ENCODE peak calls at places on chromosomes 5 and 9, in four cellular contexts. Z, X, F and K are unnamed samples.
A peak's percentile ranks its signal among the peaks of the same experiment; 100 is the strongest.

GRCh38 chr9:80407220-80407619 is 835.5 kb downstream of the TLE4 start:
- DNase-seq in F (no peak), Z (no peak), X (no peak), K (no peak)

GRCh38 chr5:52690236-52690685 is 97.5 kb upstream of the ITGA1 start:
- DNase-seq in X (no peak), Z (peak; percentile 64), F (no peak), K (no peak)

GRCh38 chr5:170745481-170746061 is 38.0 kb upstream of the GABRP start:
- DNase-seq in X (peak; percentile 10), F (no peak), Z (peak; percentile 16), K (no peak)

GRCh38 chr5:162657076-162657475 is 589.5 kb downstream of the GABRG2 start:
- DNase-seq in F (no peak), X (no peak), Z (no peak), K (no peak)

GRCh38 chr9:95092321-95093072 is 225.0 kb downstream of the FANCC start:
- DNase-seq in Z (peak; percentile 96), X (peak; percentile 90), F (no peak), K (peak; percentile 65)

GRCh38 chr9:122904466-122904822 is 715 bp downstream of the RC3H2 start:
- DNase-seq in X (peak; percentile 6), Z (peak; percentile 28), F (peak; percentile 54), K (no peak)

GRCh38 chr9:99003308-99003707 is 59.6 kb downstream of the COL15A1 start:
- DNase-seq in Z (no peak), F (peak; percentile 18), X (no peak), K (no peak)

GRCh38 chr5:120463991-120464626 is at the start of gene PRR16:
- DNase-seq in X (peak; percentile 53), F (peak; percentile 24), Z (peak; percentile 80), K (no peak)

GRCh38 chr5:151078490-151079262 is 2.2 kb downstream of the TNIP1 start:
- DNase-seq in X (no peak), Z (no peak), F (peak; percentile 85), K (no peak)

GRCh38 chr9:89309608-89310485 is 1.1 kb upstream of the CKS2 start:
- DNase-seq in Z (peak; percentile 14), F (peak; percentile 32), X (no peak), K (no peak)

GRCh38 chr5:38458174-38458573 is 98.3 kb downstream of the LIFR start:
- DNase-seq in F (no peak), X (no peak), Z (no peak), K (no peak)

GRCh38 chr5:14683906-14684455 is 19.5 kb downstream of the OTULIN start:
- DNase-seq in X (no peak), Z (no peak), F (no peak), K (no peak)

GRCh38 chr9:126621919-126622735 is 8.4 kb downstream of the LMX1B start:
- DNase-seq in X (no peak), F (no peak), Z (no peak), K (no peak)

GRCh38 chr9:78811562-78812276 is 514.8 kb downstream of the PSAT1 start:
- DNase-seq in F (no peak), X (no peak), Z (peak; percentile 26), K (peak; percentile 32)

GRCh38 chr5:132777209-132778069 is at the start of gene SEPTIN8:
- DNase-seq in F (peak; percentile 55), X (no peak), Z (no peak), K (no peak)

GRCh38 chr9:34256104-34256503 is 73.0 kb downstream of the KIF24 start:
- DNase-seq in F (no peak), X (no peak), Z (peak; percentile 41), K (no peak)

GRCh38 chr9:89911721-89912604 is 307.2 kb downstream of the GADD45G start:
- DNase-seq in Z (no peak), F (no peak), X (no peak), K (no peak)

GRCh38 chr9:123445116-123445515 is 89.1 kb downstream of the CRB2 start:
- DNase-seq in Z (no peak), F (no peak), X (no peak), K (no peak)

GRCh38 chr9:134592018-134592818 is 49.4 kb upstream of the COL5A1 start:
- DNase-seq in X (peak; percentile 84), Z (peak; percentile 94), F (peak; percentile 6), K (peak; percentile 78)

GRCh38 chr5:79931866-79932265 is 59.2 kb downstream of the MTX3 start:
- DNase-seq in X (no peak), Z (no peak), F (no peak), K (no peak)

GRCh38 chr5:153999995-154000394 is 38.7 kb downstream of the FAM114A2 start:
- DNase-seq in X (no peak), F (no peak), Z (no peak), K (no peak)